ENCODE peak calls at places on chromosomes 7 and 10, in seven cellular contexts. Y is GM23338, O is mammary epithelial cell, W is SK-N-SH, B is PC-9, L is HCT116, K is OCI-LY7. H is an unnamed sample. For H4K20me1, the result is how much of the 10 kb centered on the place peaks cover.

GRCh38 chr7:155298288-155298833 is 683 bp downstream of the INSIG1 start:
- DNase-seq in K (no peak), Y (peak), L (no peak), O (no peak), B (no peak), W (peak), H (peak)

GRCh38 chr7:19410096-19410495 is 264.9 kb upstream of the FERD3L start:
- DNase-seq in Y (no peak), B (no peak), O (no peak), W (no peak), K (no peak), L (no peak), H (no peak)

GRCh38 chr10:118045842-118046490 is 775 bp downstream of the RAB11FIP2 start:
- DNase-seq in L (peak), K (peak), W (no peak), O (peak), B (peak), Y (peak), H (peak)

GRCh38 chr10:76784076-76784475 is 853.5 kb downstream of the KCNMA1 start:
- DNase-seq in Y (no peak), B (no peak), O (no peak), K (no peak), L (no peak), W (no peak), H (no peak)

GRCh38 chr7:137810248-137810647 is 36.5 kb downstream of the DGKI start:
- DNase-seq in O (no peak), B (no peak), Y (no peak), L (no peak), K (no peak), W (no peak), H (no peak)

GRCh38 chr7:104972510-104972909 is 41.5 kb upstream of the KMT2E start:
- DNase-seq in W (no peak), Y (no peak), K (no peak), O (no peak), B (no peak), L (no peak), H (no peak)

GRCh38 chr10:52308251-52309031 is 5.6 kb upstream of the DKK1 start:
- DNase-seq in O (peak), Y (peak), B (no peak), K (peak), L (no peak), W (peak), H (peak)

GRCh38 chr10:32650246-32650655 is 204.3 kb downstream of the CCDC7 start:
- DNase-seq in L (no peak), K (no peak), W (no peak), B (no peak), Y (peak), O (peak), H (no peak)

GRCh38 chr7:63040336-63040735 is 958.3 kb upstream of the ZNF722 start:
- DNase-seq in O (no peak), W (no peak), B (no peak), K (no peak), L (no peak), Y (no peak), H (no peak)

GRCh38 chr10:78476156-78476555 is 442.5 kb downstream of the RPS24 start:
- DNase-seq in Y (no peak), K (no peak), B (no peak), O (no peak), L (no peak), W (no peak), H (no peak)

GRCh38 chr10:58220769-58221448 is 46.8 kb downstream of the IPMK start:
- DNase-seq in O (peak), L (no peak), W (no peak), Y (no peak), B (no peak), K (no peak), H (no peak)

GRCh38 chr7:83366629-83367028 is 203.9 kb upstream of the PCLO start:
- DNase-seq in B (no peak), O (no peak), L (no peak), K (no peak), W (no peak), Y (peak), H (no peak)

GRCh38 chr7:157877298-157877840 is 540.6 kb downstream of the DNAJB6 start:
- DNase-seq in W (no peak), K (no peak), L (no peak), Y (no peak), O (no peak), B (no peak), H (no peak)

DNA sequence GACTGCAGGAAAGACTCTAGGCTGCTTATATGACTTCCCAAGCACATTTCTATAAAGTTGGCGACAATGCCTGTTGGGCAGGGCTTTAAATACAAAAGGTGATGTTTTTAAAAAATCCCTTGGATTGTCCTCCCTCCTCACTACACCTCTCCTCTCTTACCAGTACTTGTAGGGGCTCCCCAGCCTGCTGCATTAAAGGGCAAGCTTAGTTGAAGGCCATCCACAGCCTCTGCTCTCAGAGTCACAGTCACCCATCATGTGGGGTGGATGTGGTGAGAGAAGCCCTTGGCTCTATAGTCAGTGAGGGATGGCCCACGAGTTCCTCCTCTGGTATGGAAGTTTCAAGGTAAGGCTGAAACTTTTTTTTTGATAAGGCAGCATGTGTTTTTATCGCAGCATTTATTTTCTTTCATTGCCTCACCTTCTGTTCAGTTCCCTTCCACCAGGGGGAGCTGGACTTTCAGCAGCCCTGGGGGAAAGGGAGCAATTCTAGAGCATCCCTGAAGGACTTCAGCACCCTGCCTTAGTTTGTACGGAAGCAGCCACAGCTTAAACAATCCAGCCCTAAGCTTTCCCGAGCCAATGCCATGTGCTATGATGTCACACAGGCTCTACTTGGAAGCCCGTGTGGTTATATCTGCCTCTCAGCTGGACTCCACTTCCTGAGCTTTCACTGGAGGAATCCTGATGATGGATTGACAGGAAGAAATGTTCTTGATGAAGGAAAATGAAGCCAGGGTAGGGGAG is 131.9 kb downstream of the CALCR start:
- DNase-seq in O (peak), K (peak), Y (peak), L (peak), B (no peak), W (no peak), H (peak)
- TF ChIP-seq CTCF in O (peak), K (peak), Y (peak), L (peak), B (peak), W (peak), H (peak)

GRCh38 chr10:131495892-131496291 is 184.4 kb upstream of the TCERG1L start:
- DNase-seq in W (no peak), B (no peak), K (no peak), L (no peak), O (no peak), Y (no peak), H (no peak)

GRCh38 chr10:131492211-131492610 is 180.7 kb upstream of the TCERG1L start:
- DNase-seq in O (no peak), W (no peak), Y (no peak), K (no peak), B (no peak), L (no peak), H (no peak)

GRCh38 chr10:131496351-131497052 is 185.0 kb upstream of the TCERG1L start:
- DNase-seq in O (no peak), K (no peak), Y (peak), B (no peak), L (no peak), W (no peak), H (no peak)

GRCh38 chr10:131494451-131494850 is 182.9 kb upstream of the TCERG1L start:
- DNase-seq in W (no peak), Y (no peak), K (no peak), L (no peak), O (no peak), B (no peak), H (no peak)

DNA sequence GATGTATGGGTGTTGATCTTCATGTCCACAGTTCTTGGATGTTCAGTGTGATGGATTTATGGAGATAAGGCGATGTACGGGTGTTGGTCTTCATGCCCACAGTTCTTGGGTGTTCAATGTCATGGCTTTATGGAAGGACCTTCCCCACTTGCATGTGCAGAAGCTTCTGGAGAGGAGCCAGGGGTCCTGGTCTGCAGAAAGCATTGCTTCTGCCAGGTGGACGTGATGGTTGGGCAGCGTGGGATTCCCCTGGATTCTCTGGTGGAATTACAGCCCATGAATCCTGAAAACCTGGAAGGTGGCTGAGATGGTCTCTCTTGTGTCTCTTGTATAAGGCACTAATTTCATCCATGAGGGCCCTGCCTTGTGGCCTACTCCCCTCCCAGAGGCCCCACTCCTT is 183.7 kb upstream of the TCERG1L start:
- DNase-seq in W (no peak), O (no peak), K (no peak), B (no peak), L (no peak), Y (no peak), H (no peak)
- H3K4me2 ChIP-seq in W (no peak), O (no peak), K (no peak), B (no peak), L (no peak), Y (no peak), H (no peak)

GRCh38 chr10:125014086-125014830 is 72.3 kb downstream of the ZRANB1 start:
- DNase-seq in K (no peak), B (no peak), O (no peak), W (no peak), L (no peak), Y (no peak), H (no peak)
- H4K20me1 ChIP-seq in K (under half), B (under half), O (under half), W (half or more), L (under half), Y (half or more), H (under half)

DNA sequence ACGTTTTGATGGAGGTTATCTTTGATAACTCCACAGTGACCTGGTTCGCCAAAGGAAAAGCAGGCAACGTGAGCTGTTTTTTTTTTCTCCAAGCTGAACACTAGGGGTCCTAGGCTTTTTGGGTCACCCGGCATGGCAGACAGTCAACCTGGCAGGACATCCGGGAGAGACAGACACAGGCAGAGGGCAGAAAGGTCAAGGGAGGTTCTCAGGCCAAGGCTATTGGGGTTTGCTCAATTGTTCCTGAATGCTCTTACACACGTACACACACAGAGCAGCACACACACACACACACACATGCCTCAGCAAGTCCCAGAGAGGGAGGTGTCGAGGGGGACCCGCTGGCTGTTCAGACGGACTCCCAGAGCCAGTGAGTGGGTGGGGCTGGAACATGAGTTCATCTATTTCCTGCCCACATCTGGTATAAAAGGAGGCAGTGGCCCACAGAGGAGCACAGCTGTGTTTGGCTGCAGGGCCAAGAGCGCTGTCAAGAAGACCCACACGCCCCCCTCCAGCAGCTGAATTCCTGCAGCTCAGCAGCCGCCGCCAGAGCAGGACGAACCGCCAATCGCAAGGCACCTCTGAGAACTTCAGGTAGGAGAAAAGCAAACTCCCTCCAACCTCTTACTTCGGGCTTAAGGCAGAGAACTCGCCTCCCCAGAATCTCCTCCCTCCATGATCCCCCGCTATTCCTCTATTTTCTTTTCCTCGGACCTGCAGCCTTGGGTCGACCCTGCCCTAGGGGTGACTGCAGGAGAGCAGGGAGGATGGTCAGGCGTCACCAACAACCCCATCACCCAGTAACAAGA is at the start of gene SERPINE1:
- DNase-seq in Y (peak), K (peak), L (peak), B (peak), O (peak), W (peak), H (peak)
- TF ChIP-seq CTCF in Y (peak), K (peak), L (peak), B (peak), O (peak), W (peak), H (peak)

GRCh38 chr10:132970641-132971438 is 28.5 kb upstream of the CFAP46 start:
- DNase-seq in O (no peak), K (no peak), L (no peak), B (no peak), W (peak), Y (no peak), H (no peak)

GRCh38 chr10:132964231-132964630 is 21.9 kb upstream of the CFAP46 start:
- DNase-seq in L (no peak), W (no peak), B (no peak), Y (no peak), K (no peak), O (no peak), H (no peak)

GRCh38 chr10:132963430-132963960 is 21.1 kb upstream of the CFAP46 start:
- DNase-seq in L (no peak), O (no peak), K (no peak), B (no peak), W (no peak), Y (no peak), H (no peak)

GRCh38 chr10:132965411-132966057 is 23.2 kb upstream of the CFAP46 start:
- DNase-seq in B (no peak), W (no peak), Y (no peak), K (no peak), L (no peak), O (no peak), H (no peak)

GRCh38 chr10:132967540-132967939 is 25.2 kb upstream of the CFAP46 start:
- DNase-seq in L (no peak), W (no peak), B (no peak), Y (no peak), O (no peak), K (no peak), H (no peak)
- H3K4me2 ChIP-seq in L (no peak), W (no peak), B (no peak), Y (no peak), O (no peak), K (no peak), H (no peak)

GRCh38 chr10:818010-818409 is 113.5 kb downstream of the LARP4B start:
- DNase-seq in K (no peak), Y (no peak), W (no peak), L (no peak), O (no peak), B (no peak), H (no peak)
- H4K20me1 ChIP-seq in K (under half), Y (under half), W (under half), L (under half), O (under half), B (under half), H (under half)

H was measured in hepatocyte.